ENCODE peak calls at places on chromosome 16, in ten cellular contexts. One of them, this sample, is unnamed.

GRCh38 chr16:1530349-1530882 is 3.0 kb upstream of the TMEM204 start:
- DNase-seq in epithelial cell of esophagus: peak; percentile 66
- DNase-seq in fibroblast of lung: no peak
- DNase-seq in mucosa of descending colon: no peak
- DNase-seq in ascending aorta: no peak
- DNase-seq in dorsolateral prefrontal cortex: no peak
- DNase-seq in progenitor cell of endocrine pancreas: no peak
- DNase-seq in lung: no peak
- DNase-seq in GM23338: no peak
- DNase-seq in cardiac fibroblast: no peak
- DNase-seq in this sample: no peak

GRCh38 chr16:57616871-57617270 is 11.6 kb upstream of the ADGRG1 start:
- DNase-seq in progenitor cell of endocrine pancreas: no peak
- DNase-seq in fibroblast of lung: no peak
- DNase-seq in mucosa of descending colon: no peak
- DNase-seq in GM23338: no peak
- DNase-seq in cardiac fibroblast: no peak
- DNase-seq in dorsolateral prefrontal cortex: no peak
- DNase-seq in lung: no peak
- DNase-seq in ascending aorta: no peak
- DNase-seq in epithelial cell of esophagus: no peak
- DNase-seq in this sample: no peak

GRCh38 chr16:56969769-56970168 is 8.0 kb downstream of the CETP start:
- DNase-seq in cardiac fibroblast: no peak
- DNase-seq in fibroblast of lung: no peak
- DNase-seq in progenitor cell of endocrine pancreas: no peak
- DNase-seq in mucosa of descending colon: no peak
- DNase-seq in GM23338: no peak
- DNase-seq in epithelial cell of esophagus: no peak
- DNase-seq in lung: no peak
- DNase-seq in dorsolateral prefrontal cortex: no peak
- DNase-seq in ascending aorta: no peak
- DNase-seq in this sample: no peak

GRCh38 chr16:90020838-90021382 is 1.7 kb upstream of the DBNDD1 start:
- DNase-seq in mucosa of descending colon: no peak
- DNase-seq in GM23338: no peak
- DNase-seq in dorsolateral prefrontal cortex: peak; percentile 29
- DNase-seq in fibroblast of lung: peak; percentile 69
- DNase-seq in cardiac fibroblast: no peak
- DNase-seq in progenitor cell of endocrine pancreas: no peak
- DNase-seq in lung: no peak
- DNase-seq in ascending aorta: no peak
- DNase-seq in epithelial cell of esophagus: no peak
- DNase-seq in this sample: no peak

GRCh38 chr16:47139561-47140185 is 4.1 kb downstream of the NETO2 start:
- DNase-seq in fibroblast of lung: peak; percentile 54
- DNase-seq in ascending aorta: no peak
- DNase-seq in cardiac fibroblast: peak; percentile 3
- DNase-seq in dorsolateral prefrontal cortex: no peak
- DNase-seq in epithelial cell of esophagus: peak; percentile 59
- DNase-seq in GM23338: no peak
- DNase-seq in mucosa of descending colon: no peak
- DNase-seq in lung: no peak
- DNase-seq in progenitor cell of endocrine pancreas: no peak
- DNase-seq in this sample: no peak

GRCh38 chr16:70156207-70156978 is 17.2 kb upstream of the CLEC18C start:
- DNase-seq in cardiac fibroblast: no peak
- DNase-seq in GM23338: no peak
- DNase-seq in lung: no peak
- DNase-seq in fibroblast of lung: no peak
- DNase-seq in mucosa of descending colon: no peak
- DNase-seq in progenitor cell of endocrine pancreas: no peak
- DNase-seq in epithelial cell of esophagus: no peak
- DNase-seq in dorsolateral prefrontal cortex: no peak
- DNase-seq in ascending aorta: no peak
- DNase-seq in this sample: peak; percentile 34

GRCh38 chr16:27690604-27691003 is 140.7 kb downstream of the KATNIP start:
- DNase-seq in dorsolateral prefrontal cortex: peak; percentile 68
- DNase-seq in ascending aorta: no peak
- DNase-seq in epithelial cell of esophagus: peak; percentile 46
- DNase-seq in progenitor cell of endocrine pancreas: no peak
- DNase-seq in lung: no peak
- DNase-seq in mucosa of descending colon: peak; percentile 40
- DNase-seq in cardiac fibroblast: peak; percentile 46
- DNase-seq in GM23338: peak; percentile 60
- DNase-seq in fibroblast of lung: peak; percentile 14
- DNase-seq in this sample: peak; percentile 32

GRCh38 chr16:2771496-2772402 is 5.3 kb downstream of the ELOB start:
- DNase-seq in GM23338: no peak
- DNase-seq in fibroblast of lung: no peak
- DNase-seq in epithelial cell of esophagus: no peak
- DNase-seq in lung: no peak
- DNase-seq in dorsolateral prefrontal cortex: no peak
- DNase-seq in mucosa of descending colon: no peak
- DNase-seq in cardiac fibroblast: no peak
- DNase-seq in ascending aorta: no peak
- DNase-seq in progenitor cell of endocrine pancreas: no peak
- DNase-seq in this sample: no peak

DNA sequence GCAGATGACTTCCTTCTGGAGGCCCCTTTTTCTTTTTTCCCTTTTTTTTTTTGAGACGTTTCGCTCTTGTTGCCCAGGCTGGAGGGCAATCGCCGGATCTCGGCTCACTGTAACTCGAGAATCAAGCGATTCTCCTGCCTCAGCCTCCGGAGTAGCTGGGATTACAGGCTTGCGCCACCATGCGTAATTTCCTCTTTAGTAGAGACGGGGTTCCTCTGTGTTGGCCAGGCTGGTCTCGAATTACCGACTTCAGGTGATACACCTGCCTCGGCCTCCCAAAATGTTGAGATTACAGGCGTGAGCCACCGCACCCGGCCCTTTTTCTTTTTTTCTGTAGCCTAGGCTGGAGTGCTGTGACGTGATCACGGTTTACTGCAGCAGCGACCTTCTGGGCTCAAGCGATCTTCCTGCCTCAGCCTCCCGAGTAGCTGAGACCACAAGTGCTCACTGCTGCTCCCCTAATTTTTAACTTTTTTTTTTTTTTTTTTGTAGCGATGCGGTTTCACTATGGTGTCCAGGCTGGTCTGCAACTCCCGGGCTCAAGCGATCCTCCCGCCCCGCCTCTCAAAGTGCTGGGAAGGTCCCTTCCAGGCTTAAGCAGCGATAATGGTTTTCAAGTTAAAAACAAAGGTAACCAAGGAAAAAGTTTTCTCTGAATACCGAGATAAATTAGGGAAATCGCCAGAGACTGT is 956 bp upstream of the IST1 start:
- DNase-seq in mucosa of descending colon: peak; percentile 71
- DNase-seq in dorsolateral prefrontal cortex: peak; percentile 59
- DNase-seq in lung: peak; percentile 37
- DNase-seq in progenitor cell of endocrine pancreas: no peak
- DNase-seq in ascending aorta: no peak
- DNase-seq in GM23338: peak; percentile 85
- DNase-seq in epithelial cell of esophagus: peak; percentile 78
- DNase-seq in cardiac fibroblast: peak; percentile 74
- DNase-seq in fibroblast of lung: peak; percentile 68
- DNase-seq in this sample: no peak
- TF ChIP-seq CTCF in mucosa of descending colon: no peak
- TF ChIP-seq CTCF in dorsolateral prefrontal cortex: peak; percentile 16
- TF ChIP-seq CTCF in lung: no peak
- TF ChIP-seq CTCF in progenitor cell of endocrine pancreas: peak; percentile 6
- TF ChIP-seq CTCF in ascending aorta: peak; percentile 22
- TF ChIP-seq CTCF in GM23338: peak; percentile 38
- TF ChIP-seq CTCF in epithelial cell of esophagus: no peak
- TF ChIP-seq CTCF in cardiac fibroblast: no peak
- TF ChIP-seq CTCF in fibroblast of lung: no peak
- TF ChIP-seq CTCF in this sample: peak; percentile 39

DNA sequence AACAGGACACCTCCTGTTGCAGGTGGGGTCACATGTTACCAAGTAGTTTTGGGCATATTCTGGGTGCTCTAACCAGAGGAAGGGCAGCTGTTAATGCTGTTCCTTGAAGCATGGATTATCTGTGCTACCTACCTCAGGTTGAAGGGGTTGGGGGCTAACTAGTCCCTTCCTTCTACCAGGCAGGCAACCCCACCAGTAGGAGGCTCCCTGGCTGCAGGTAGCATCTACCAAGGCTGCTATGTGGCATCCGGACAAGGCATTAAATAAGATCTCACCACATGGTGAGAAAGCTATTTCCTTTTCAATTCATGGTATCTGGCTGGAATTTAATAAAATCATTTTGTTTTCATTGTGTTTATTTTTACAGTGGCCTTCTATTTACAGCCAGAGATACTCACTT is 62.5 kb downstream of the CACNG3 start:
- DNase-seq in epithelial cell of esophagus: no peak
- DNase-seq in lung: no peak
- DNase-seq in mucosa of descending colon: no peak
- DNase-seq in progenitor cell of endocrine pancreas: no peak
- DNase-seq in dorsolateral prefrontal cortex: no peak
- DNase-seq in cardiac fibroblast: no peak
- DNase-seq in ascending aorta: no peak
- DNase-seq in fibroblast of lung: no peak
- DNase-seq in GM23338: peak; percentile 71
- DNase-seq in this sample: no peak
- TF ChIP-seq CTCF in epithelial cell of esophagus: no peak
- TF ChIP-seq CTCF in lung: no peak
- TF ChIP-seq CTCF in mucosa of descending colon: no peak
- TF ChIP-seq CTCF in progenitor cell of endocrine pancreas: no peak
- TF ChIP-seq CTCF in dorsolateral prefrontal cortex: no peak
- TF ChIP-seq CTCF in cardiac fibroblast: no peak
- TF ChIP-seq CTCF in ascending aorta: no peak
- TF ChIP-seq CTCF in fibroblast of lung: no peak
- TF ChIP-seq CTCF in GM23338: peak; percentile 78
- TF ChIP-seq CTCF in this sample: no peak

GRCh38 chr16:65697516-65697915 is 575.7 kb upstream of the CDH11 start:
- DNase-seq in progenitor cell of endocrine pancreas: no peak
- DNase-seq in mucosa of descending colon: no peak
- DNase-seq in dorsolateral prefrontal cortex: no peak
- DNase-seq in cardiac fibroblast: no peak
- DNase-seq in lung: no peak
- DNase-seq in GM23338: no peak
- DNase-seq in ascending aorta: no peak
- DNase-seq in fibroblast of lung: no peak
- DNase-seq in epithelial cell of esophagus: no peak
- DNase-seq in this sample: no peak

GRCh38 chr16:65700599-65700998 is 578.7 kb upstream of the CDH11 start:
- DNase-seq in GM23338: no peak
- DNase-seq in dorsolateral prefrontal cortex: no peak
- DNase-seq in progenitor cell of endocrine pancreas: no peak
- DNase-seq in mucosa of descending colon: no peak
- DNase-seq in lung: no peak
- DNase-seq in ascending aorta: no peak
- DNase-seq in fibroblast of lung: no peak
- DNase-seq in epithelial cell of esophagus: no peak
- DNase-seq in cardiac fibroblast: peak; percentile 39
- DNase-seq in this sample: no peak

GRCh38 chr16:65697061-65697460 is 575.2 kb upstream of the CDH11 start:
- DNase-seq in mucosa of descending colon: no peak
- DNase-seq in lung: no peak
- DNase-seq in cardiac fibroblast: peak; percentile 57
- DNase-seq in fibroblast of lung: no peak
- DNase-seq in GM23338: no peak
- DNase-seq in progenitor cell of endocrine pancreas: no peak
- DNase-seq in dorsolateral prefrontal cortex: no peak
- DNase-seq in ascending aorta: no peak
- DNase-seq in epithelial cell of esophagus: no peak
- DNase-seq in this sample: no peak

GRCh38 chr16:65702707-65703402 is 581.0 kb upstream of the CDH11 start:
- DNase-seq in lung: no peak
- DNase-seq in mucosa of descending colon: no peak
- DNase-seq in GM23338: no peak
- DNase-seq in cardiac fibroblast: no peak
- DNase-seq in ascending aorta: no peak
- DNase-seq in fibroblast of lung: peak; percentile 73
- DNase-seq in epithelial cell of esophagus: no peak
- DNase-seq in progenitor cell of endocrine pancreas: no peak
- DNase-seq in dorsolateral prefrontal cortex: no peak
- DNase-seq in this sample: no peak

DNA sequence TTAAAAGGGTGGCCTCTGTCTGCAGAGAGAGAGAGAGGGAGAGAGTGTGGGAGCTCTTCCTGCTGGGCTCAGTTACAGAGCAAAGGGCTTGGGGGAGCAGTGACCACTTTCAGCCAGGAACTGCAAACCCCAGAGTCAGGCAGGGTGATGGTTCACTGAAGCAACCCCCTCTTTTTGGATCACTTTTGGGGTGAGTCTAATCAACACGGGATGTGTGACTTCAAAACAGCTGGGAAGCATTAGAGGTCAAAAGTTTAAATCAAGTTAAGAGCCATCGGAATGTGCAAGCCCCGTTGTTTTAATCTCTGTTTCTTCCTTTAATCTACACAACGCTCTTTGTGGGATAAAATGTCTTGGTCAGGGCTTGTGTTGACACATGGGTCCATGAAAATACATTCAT is 577.1 kb upstream of the CDH11 start:
- DNase-seq in cardiac fibroblast: peak; percentile 85
- DNase-seq in GM23338: no peak
- DNase-seq in fibroblast of lung: peak; percentile 68
- DNase-seq in epithelial cell of esophagus: no peak
- DNase-seq in lung: no peak
- DNase-seq in dorsolateral prefrontal cortex: no peak
- DNase-seq in mucosa of descending colon: peak; percentile 2
- DNase-seq in progenitor cell of endocrine pancreas: no peak
- DNase-seq in ascending aorta: no peak
- DNase-seq in this sample: no peak
- TF ChIP-seq CTCF in cardiac fibroblast: no peak
- TF ChIP-seq CTCF in GM23338: no peak
- TF ChIP-seq CTCF in fibroblast of lung: no peak
- TF ChIP-seq CTCF in epithelial cell of esophagus: no peak
- TF ChIP-seq CTCF in lung: no peak
- TF ChIP-seq CTCF in dorsolateral prefrontal cortex: no peak
- TF ChIP-seq CTCF in mucosa of descending colon: no peak
- TF ChIP-seq CTCF in progenitor cell of endocrine pancreas: no peak
- TF ChIP-seq CTCF in ascending aorta: no peak
- TF ChIP-seq CTCF in this sample: no peak

GRCh38 chr16:55059146-55059545 is 128.5 kb downstream of the IRX5 start:
- DNase-seq in fibroblast of lung: no peak
- DNase-seq in dorsolateral prefrontal cortex: no peak
- DNase-seq in ascending aorta: no peak
- DNase-seq in lung: no peak
- DNase-seq in epithelial cell of esophagus: no peak
- DNase-seq in cardiac fibroblast: no peak
- DNase-seq in mucosa of descending colon: no peak
- DNase-seq in GM23338: no peak
- DNase-seq in progenitor cell of endocrine pancreas: no peak
- DNase-seq in this sample: no peak

GRCh38 chr16:55057866-55058265 is 127.2 kb downstream of the IRX5 start:
- DNase-seq in cardiac fibroblast: no peak
- DNase-seq in lung: no peak
- DNase-seq in ascending aorta: no peak
- DNase-seq in dorsolateral prefrontal cortex: no peak
- DNase-seq in fibroblast of lung: no peak
- DNase-seq in mucosa of descending colon: no peak
- DNase-seq in progenitor cell of endocrine pancreas: no peak
- DNase-seq in GM23338: no peak
- DNase-seq in epithelial cell of esophagus: no peak
- DNase-seq in this sample: no peak

GRCh38 chr16:55055262-55055661 is 124.6 kb downstream of the IRX5 start:
- DNase-seq in cardiac fibroblast: no peak
- DNase-seq in ascending aorta: no peak
- DNase-seq in dorsolateral prefrontal cortex: no peak
- DNase-seq in GM23338: peak; percentile 35
- DNase-seq in progenitor cell of endocrine pancreas: no peak
- DNase-seq in mucosa of descending colon: no peak
- DNase-seq in epithelial cell of esophagus: no peak
- DNase-seq in lung: no peak
- DNase-seq in fibroblast of lung: no peak
- DNase-seq in this sample: no peak

GRCh38 chr16:55058576-55058975 is 127.9 kb downstream of the IRX5 start:
- DNase-seq in dorsolateral prefrontal cortex: no peak
- DNase-seq in ascending aorta: no peak
- DNase-seq in epithelial cell of esophagus: no peak
- DNase-seq in progenitor cell of endocrine pancreas: no peak
- DNase-seq in lung: no peak
- DNase-seq in fibroblast of lung: no peak
- DNase-seq in GM23338: no peak
- DNase-seq in cardiac fibroblast: no peak
- DNase-seq in mucosa of descending colon: no peak
- DNase-seq in this sample: no peak

GRCh38 chr16:55056585-55057520 is 126.2 kb downstream of the IRX5 start:
- DNase-seq in epithelial cell of esophagus: peak; percentile 43
- DNase-seq in mucosa of descending colon: peak; percentile 19
- DNase-seq in lung: no peak
- DNase-seq in ascending aorta: no peak
- DNase-seq in dorsolateral prefrontal cortex: no peak
- DNase-seq in GM23338: peak; percentile 95
- DNase-seq in progenitor cell of endocrine pancreas: peak; percentile 43
- DNase-seq in fibroblast of lung: peak; percentile 2
- DNase-seq in cardiac fibroblast: no peak
- DNase-seq in this sample: no peak
- TF ChIP-seq CTCF in epithelial cell of esophagus: peak; percentile 15
- TF ChIP-seq CTCF in mucosa of descending colon: no peak
- TF ChIP-seq CTCF in lung: no peak
- TF ChIP-seq CTCF in ascending aorta: no peak
- TF ChIP-seq CTCF in dorsolateral prefrontal cortex: no peak
- TF ChIP-seq CTCF in GM23338: no peak
- TF ChIP-seq CTCF in progenitor cell of endocrine pancreas: peak; percentile 50
- TF ChIP-seq CTCF in fibroblast of lung: no peak
- TF ChIP-seq CTCF in cardiac fibroblast: no peak
- TF ChIP-seq CTCF in this sample: no peak